ENCODE peak calls at places on chromosomes 3 and 15, in four cellular contexts. J, N, L and R are unnamed samples.

GRCh38 chr3:71317749-71318458 is 265.6 kb downstream of the FOXP1 start:
- DNase-seq in J (no peak), N (no peak), L (no peak), R (no peak)

GRCh38 chr3:149830902-149831301 is 17.9 kb downstream of the RNF13 start:
- DNase-seq in N (no peak), J (no peak), L (no peak), R (no peak)

GRCh38 chr3:194687638-194688206 is 2.0 kb downstream of the FAM43A start:
- DNase-seq in N (peak), J (peak), L (peak), R (peak)

GRCh38 chr3:67090472-67090871 is 92.4 kb downstream of the KBTBD8 start:
- DNase-seq in N (no peak), L (peak), J (no peak), R (no peak)

GRCh38 chr3:170038434-170039110 is 777 bp downstream of the GPR160 start:
- DNase-seq in J (peak), N (peak), L (no peak), R (peak)

GRCh38 chr3:88133711-88134263 is 16.0 kb upstream of the C3orf38 start:
- DNase-seq in L (no peak), J (no peak), N (no peak), R (no peak)

GRCh38 chr3:42556089-42556632 is 25.6 kb downstream of the SEC22C start:
- DNase-seq in L (no peak), N (no peak), J (peak), R (no peak)

GRCh38 chr3:61617651-61618050 is 56.3 kb downstream of the PTPRG start:
- DNase-seq in J (no peak), N (no peak), L (no peak), R (no peak)

GRCh38 chr15:39934415-39935044 is 615 bp downstream of the EIF2AK4 start:
- DNase-seq in N (no peak), L (peak), J (no peak), R (no peak)

GRCh38 chr15:57752426-57752825 is 45.9 kb downstream of the POLR2M start:
- DNase-seq in L (no peak), J (no peak), N (peak), R (no peak)

GRCh38 chr3:59473580-59473979 is 423.8 kb upstream of the CFAP20DC start:
- DNase-seq in L (no peak), N (no peak), J (no peak), R (no peak)

GRCh38 chr3:196398782-196399181 is 33.4 kb downstream of the UBXN7 start:
- DNase-seq in N (no peak), J (no peak), L (no peak), R (no peak)

GRCh38 chr3:170522171-170522570 is 63.7 kb downstream of the SLC7A14 start:
- DNase-seq in N (no peak), J (no peak), L (no peak), R (no peak)

GRCh38 chr3:196641278-196642058 is 2.0 kb downstream of the NRROS start:
- DNase-seq in L (no peak), N (no peak), J (no peak), R (no peak)

GRCh38 chr15:26866298-26867198 is at the start of gene GABRA5:
- DNase-seq in N (peak), L (peak), J (no peak), R (no peak)

GRCh38 chr3:126753191-126754160 is 49.4 kb downstream of the CHCHD6 start:
- DNase-seq in L (no peak), N (no peak), J (no peak), R (no peak)

DNA sequence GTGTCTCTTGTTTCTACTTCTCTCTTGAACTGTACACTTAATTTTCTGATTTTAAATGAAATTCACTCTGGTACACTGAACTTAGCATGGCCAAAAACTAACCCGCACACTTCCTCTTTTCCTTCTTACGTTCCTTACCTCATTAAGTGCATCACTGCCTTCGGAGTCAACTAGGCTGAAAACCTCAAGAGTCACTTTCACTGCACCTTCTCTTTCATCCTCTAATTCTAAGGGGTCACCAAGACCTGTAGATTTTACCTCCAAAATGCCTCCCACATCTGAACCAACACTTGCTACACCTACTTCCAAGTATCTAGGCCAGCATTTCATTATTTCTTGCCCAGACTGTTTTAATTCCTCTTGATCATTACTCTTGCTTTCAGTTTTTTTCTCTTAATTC is 6.6 kb downstream of the CBLB start:
- DNase-seq in N (no peak), J (no peak), L (no peak), R (no peak)
- TF ChIP-seq CTCF in N (no peak), J (no peak), L (no peak), R (no peak)

DNA sequence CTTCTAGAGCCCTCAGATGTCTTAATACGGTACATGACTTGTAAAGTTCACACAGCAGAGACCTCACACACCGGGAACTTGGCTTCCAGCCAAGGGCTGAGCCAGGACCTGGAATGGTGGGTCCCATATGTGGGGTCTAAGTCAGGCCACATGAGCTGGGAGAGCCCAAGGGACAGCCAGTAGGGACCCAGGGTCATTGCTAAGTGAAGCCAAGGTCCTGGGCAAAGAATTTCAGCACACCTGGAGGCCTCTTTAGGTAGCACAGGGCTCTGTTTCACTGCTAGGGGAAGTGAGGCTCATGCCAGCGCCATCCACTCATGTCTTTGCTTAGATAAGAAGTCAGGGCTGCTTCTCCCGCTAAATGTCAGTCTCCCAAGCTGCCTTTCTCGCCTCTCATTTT is 116.5 kb upstream of the TLE3 start:
- DNase-seq in J (no peak), N (peak), L (no peak), R (no peak)
- TF ChIP-seq CTCF in J (no peak), N (peak), L (no peak), R (no peak)

DNA sequence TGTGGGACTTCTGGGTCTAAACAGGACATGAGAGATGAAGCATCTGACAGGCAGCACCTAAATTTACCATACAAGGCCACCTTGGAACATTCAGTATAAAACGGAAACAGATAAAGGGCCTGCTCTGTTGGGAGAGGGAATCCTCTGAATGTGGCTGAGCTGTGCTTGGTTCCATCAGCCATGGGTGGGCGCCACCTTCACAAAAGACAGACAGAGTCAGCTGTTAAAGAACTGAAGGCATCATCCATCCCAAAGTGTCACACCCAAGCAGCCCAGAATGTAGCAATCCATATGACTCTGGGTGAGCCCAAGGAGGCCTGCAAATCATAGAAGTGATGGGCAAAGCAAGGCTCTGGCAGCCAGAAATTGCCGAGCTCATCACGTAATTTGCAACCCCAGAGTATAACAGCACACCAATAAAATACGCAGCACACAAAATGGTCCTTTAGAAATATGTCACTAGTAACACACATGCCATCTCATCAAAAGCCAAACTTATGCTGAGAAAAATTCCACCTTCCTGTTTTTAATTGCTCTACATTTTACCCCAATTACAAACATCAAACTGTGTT is 24.8 kb upstream of the RBP1 start:
- DNase-seq in L (peak), J (no peak), N (peak), R (peak)
- TF ChIP-seq CTCF in L (peak), J (peak), N (peak), R (no peak)

GRCh38 chr3:4334548-4334947 is 31.4 kb downstream of the SETMAR start:
- DNase-seq in J (no peak), L (no peak), N (no peak), R (no peak)
- TF ChIP-seq CTCF in J (no peak), L (peak), N (peak), R (no peak)

GRCh38 chr3:48949376-48949717 is 30.7 kb downstream of the ARIH2 start:
- DNase-seq in J (no peak), N (no peak), L (no peak), R (no peak)

GRCh38 chr3:48957006-48957705 is 32.9 kb upstream of the P4HTM start:
- DNase-seq in L (no peak), J (no peak), N (no peak), R (no peak)

GRCh38 chr3:48950051-48950450 is 31.4 kb downstream of the ARIH2 start:
- DNase-seq in N (no peak), L (no peak), J (no peak), R (no peak)

GRCh38 chr3:48952510-48953118 is 34.0 kb downstream of the ARIH2 start:
- DNase-seq in J (peak), N (peak), L (peak), R (no peak)
- TF ChIP-seq CTCF in J (peak), N (peak), L (peak), R (no peak)

GRCh38 chr3:62723636-62724217 is 151.5 kb downstream of the CADPS start:
- DNase-seq in L (no peak), J (no peak), N (peak), R (no peak)

GRCh38 chr3:62723171-62723570 is 152.0 kb downstream of the CADPS start:
- DNase-seq in N (no peak), J (no peak), L (no peak), R (no peak)

GRCh38 chr3:62722344-62722743 is 152.9 kb downstream of the CADPS start:
- DNase-seq in L (no peak), N (no peak), J (no peak), R (no peak)

GRCh38 chr3:62718011-62718410 is 157.2 kb downstream of the CADPS start:
- DNase-seq in N (no peak), L (no peak), J (no peak), R (no peak)

DNA sequence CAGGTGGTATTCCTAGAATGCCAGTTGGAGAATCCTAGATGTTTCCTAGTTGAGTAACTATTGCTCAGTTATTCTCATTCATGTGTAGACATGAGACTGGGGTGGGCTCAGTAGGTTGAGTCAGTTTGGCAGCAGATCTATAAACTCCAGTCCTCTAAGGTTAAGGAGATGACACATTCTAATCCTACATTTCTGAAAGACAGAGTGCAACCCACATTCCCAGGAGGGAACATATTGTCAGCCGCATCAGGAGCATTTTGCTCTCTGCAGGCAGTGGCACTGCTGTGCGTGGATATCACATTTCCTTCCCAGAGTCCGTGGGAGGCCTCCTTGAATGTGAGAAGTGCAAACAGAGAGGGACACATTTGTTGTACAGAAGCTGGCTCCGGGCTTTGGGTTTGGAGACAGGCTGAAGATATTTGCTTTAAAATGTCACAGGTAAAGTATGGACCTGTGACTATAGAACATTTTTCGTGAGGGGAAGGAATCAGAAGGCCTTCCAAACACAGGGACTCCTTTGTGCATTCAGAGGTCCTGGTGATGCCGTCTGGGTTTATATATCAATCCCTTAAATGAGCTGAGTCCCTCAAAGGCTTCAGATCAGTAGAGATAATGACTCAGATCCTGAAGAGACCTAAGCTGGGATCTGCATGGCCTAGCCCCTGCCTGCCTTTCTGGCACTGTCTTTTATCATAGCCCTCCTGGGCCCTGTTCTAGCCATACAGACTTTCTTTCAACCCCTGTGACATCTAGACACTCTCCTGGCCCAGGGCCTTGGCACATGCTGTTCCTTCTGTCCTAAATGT is 156.5 kb downstream of the CADPS start:
- DNase-seq in L (no peak), N (no peak), J (no peak), R (no peak)
- TF ChIP-seq CTCF in L (no peak), N (no peak), J (no peak), R (no peak)

GRCh38 chr15:25693321-25694237 is 169.5 kb downstream of the ATP10A start:
- DNase-seq in J (peak), N (peak), L (peak), R (peak)
- TF ChIP-seq CTCF in J (peak), N (peak), L (peak), R (no peak)

DNA sequence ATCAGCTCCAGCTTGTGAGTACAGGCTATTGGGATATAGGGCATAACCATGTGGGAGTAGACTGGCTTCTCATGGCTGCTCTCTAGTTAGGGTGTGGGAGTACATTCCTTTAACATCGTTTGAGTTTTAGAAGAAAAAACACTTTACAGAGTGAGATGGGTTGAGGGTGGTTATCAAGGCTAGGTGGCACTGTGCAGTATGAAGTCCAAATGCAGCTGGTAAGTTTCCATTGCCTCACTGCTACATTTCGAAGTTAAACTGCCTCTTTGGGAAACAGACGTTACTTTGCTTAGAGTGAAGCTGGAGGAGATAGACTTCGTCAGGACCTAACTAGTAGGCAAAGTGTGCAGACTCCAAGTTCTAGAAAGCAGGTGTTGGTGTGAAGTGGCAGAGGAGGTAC is 192.4 kb downstream of the SQOR start:
- DNase-seq in J (no peak), L (no peak), N (no peak), R (no peak)
- TF ChIP-seq CTCF in J (no peak), L (no peak), N (no peak), R (no peak)

DNA sequence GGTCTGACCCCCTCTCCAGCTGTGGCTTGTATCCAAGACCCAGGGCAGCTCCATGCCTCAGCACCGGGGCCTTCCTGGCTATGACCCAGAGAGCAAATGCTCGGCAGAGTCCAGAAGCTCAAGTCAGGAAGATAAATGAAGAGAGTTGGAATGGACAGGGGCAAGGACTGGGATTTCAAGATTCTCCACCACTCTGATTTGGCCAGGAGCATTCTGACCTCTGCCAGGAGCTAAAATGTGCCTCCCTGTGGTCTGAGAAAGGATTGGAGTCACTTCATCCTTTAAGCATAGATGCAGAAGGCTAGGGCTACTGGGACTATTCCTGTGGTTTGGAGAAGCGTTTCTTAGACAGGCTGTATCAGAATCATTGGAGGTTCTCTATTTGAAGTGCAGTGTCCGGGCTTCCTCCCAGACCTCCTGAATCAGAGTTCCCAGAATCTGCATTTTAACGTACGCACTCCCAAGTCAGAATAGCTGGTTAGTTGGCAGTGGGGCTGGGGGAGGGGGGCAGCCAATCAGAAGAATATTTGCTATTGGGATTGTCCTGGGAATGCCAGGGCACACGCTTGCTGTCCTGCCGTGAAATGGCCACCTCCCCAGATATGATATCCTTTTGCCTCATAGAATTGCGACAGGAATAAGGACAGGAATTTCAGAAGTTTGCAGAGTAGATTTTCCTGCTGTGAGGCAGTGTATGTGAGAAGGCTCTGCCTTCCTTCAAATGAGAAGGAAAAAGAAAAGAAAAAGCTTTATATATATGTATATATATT is 57.4 kb downstream of the HRH1 start:
- DNase-seq in J (no peak), L (peak), N (no peak), R (no peak)
- TF ChIP-seq CTCF in J (no peak), L (peak), N (peak), R (no peak)

GRCh38 chr3:179701176-179701827 is 48.5 kb downstream of the USP13 start:
- DNase-seq in L (no peak), J (no peak), N (no peak), R (no peak)

GRCh38 chr3:179703816-179704215 is 51.0 kb downstream of the USP13 start:
- DNase-seq in L (no peak), J (no peak), N (no peak), R (no peak)

GRCh38 chr3:179710079-179710478 is 57.2 kb downstream of the USP13 start:
- DNase-seq in L (no peak), N (no peak), J (no peak), R (no peak)

GRCh38 chr3:179702271-179702947 is 49.6 kb downstream of the USP13 start:
- DNase-seq in L (no peak), N (no peak), J (no peak), R (no peak)

GRCh38 chr3:179706233-179706632 is 53.4 kb downstream of the USP13 start:
- DNase-seq in L (no peak), J (no peak), N (no peak), R (no peak)
- TF ChIP-seq CTCF in L (no peak), J (no peak), N (no peak), R (no peak)